ENCODE peak calls at places on chromosome 5, in ten cellular contexts. M, C, Y, T, Q, L, I, G, X and K are unnamed samples.

GRCh38 chr5:41772785-41773442 is 97.3 kb downstream of the OXCT1 start:
- DNase-seq in M (no peak), X (no peak), L (no peak), Q (no peak), C (no peak), I (peak), G (no peak), Y (no peak), T (no peak), K (no peak)

GRCh38 chr5:123803359-123803758 is 291.4 kb downstream of the CSNK1G3 start:
- DNase-seq in L (no peak), M (no peak), T (no peak), G (no peak), X (no peak), Y (no peak), Q (no peak), I (no peak), C (no peak), K (no peak)

GRCh38 chr5:56681346-56681745 is 134.0 kb upstream of the MAP3K1 start:
- DNase-seq in Q (no peak), C (no peak), Y (no peak), L (no peak), T (no peak), G (no peak), I (no peak), M (no peak), X (no peak), K (no peak)

GRCh38 chr5:122263352-122264030 is 48.5 kb upstream of the SNCAIP start:
- DNase-seq in L (no peak), T (no peak), X (no peak), M (no peak), I (peak), G (no peak), Q (no peak), C (no peak), Y (no peak), K (no peak)

GRCh38 chr5:28729067-28729466 is 1690.7 kb upstream of the CDH9 start:
- DNase-seq in M (no peak), C (no peak), Y (no peak), L (no peak), I (no peak), X (no peak), T (no peak), G (no peak), Q (no peak), K (no peak)

GRCh38 chr5:134127376-134127861 is 12.9 kb downstream of the TCF7 start:
- DNase-seq in Q (no peak), X (peak), G (no peak), L (no peak), M (peak), I (peak), T (no peak), C (peak), Y (no peak), K (no peak)

GRCh38 chr5:50655067-50655809 is 11.2 kb upstream of the PARP8 start:
- DNase-seq in T (no peak), M (peak), Q (no peak), G (no peak), C (no peak), X (no peak), I (no peak), L (no peak), Y (no peak), K (no peak)

GRCh38 chr5:62152394-62153123 is 153.4 kb upstream of the KIF2A start:
- DNase-seq in G (no peak), I (no peak), X (no peak), T (no peak), C (no peak), Q (no peak), L (no peak), Y (no peak), M (no peak), K (no peak)

GRCh38 chr5:65927497-65928340 is 1.3 kb downstream of the ERBIN start:
- DNase-seq in M (peak), L (peak), T (peak), C (no peak), I (peak), X (no peak), Q (no peak), Y (no peak), G (no peak), K (no peak)

GRCh38 chr5:63125392-63125791 is 546.8 kb downstream of the LRRC70 start:
- DNase-seq in L (no peak), Y (no peak), I (no peak), T (no peak), M (no peak), X (no peak), G (no peak), C (no peak), Q (no peak), K (no peak)

GRCh38 chr5:132258102-132259060 is 885 bp downstream of the PDLIM4 start:
- DNase-seq in C (peak), Y (no peak), T (peak), Q (no peak), G (peak), L (no peak), M (no peak), X (no peak), I (peak), K (no peak)

GRCh38 chr5:38715671-38716070 is 130.1 kb upstream of the OSMR start:
- DNase-seq in Y (peak), I (peak), T (peak), Q (no peak), X (no peak), L (peak), M (no peak), C (no peak), G (no peak), K (no peak)

GRCh38 chr5:97844797-97845196 is 661.8 kb upstream of the RIOK2 start:
- DNase-seq in Y (no peak), G (no peak), X (no peak), M (no peak), I (no peak), T (no peak), C (no peak), Q (peak), L (no peak), K (no peak)

GRCh38 chr5:140926211-140926902 is at the start of gene PCDHAC1:
- DNase-seq in I (peak), C (peak), T (peak), L (no peak), G (peak), X (peak), M (peak), Q (peak), Y (peak), K (no peak)

GRCh38 chr5:148416921-148417320 is 33.2 kb downstream of the FBXO38 start:
- DNase-seq in Y (no peak), X (no peak), C (no peak), L (no peak), T (no peak), Q (no peak), G (no peak), I (peak), M (no peak), K (no peak)

GRCh38 chr5:43643327-43643726 is 40.3 kb downstream of the NNT start:
- DNase-seq in T (no peak), Q (no peak), Y (no peak), M (no peak), X (no peak), I (no peak), G (no peak), L (no peak), C (no peak), K (no peak)

GRCh38 chr5:131466171-131466766 is 168.8 kb downstream of the RAPGEF6 start:
- DNase-seq in G (no peak), I (no peak), X (no peak), Y (no peak), T (no peak), Q (no peak), C (no peak), M (no peak), L (no peak), K (no peak)

GRCh38 chr5:168114444-168115017 is 176.9 kb upstream of the WWC1 start:
- DNase-seq in I (peak), Y (peak), Q (peak), T (peak), G (no peak), C (no peak), L (peak), X (peak), M (no peak), K (peak)

GRCh38 chr5:148267972-148268371 is 622 bp upstream of the SPINK13 start:
- DNase-seq in L (no peak), M (no peak), T (no peak), Y (no peak), I (no peak), X (no peak), C (no peak), G (no peak), Q (no peak), K (no peak)

GRCh38 chr5:78690593-78690972 is 42.0 kb upstream of the LHFPL2 start:
- DNase-seq in L (no peak), Y (no peak), C (no peak), Q (no peak), G (no peak), I (no peak), M (no peak), T (no peak), X (no peak), K (no peak)

GRCh38 chr5:50325237-50325832 is 115.8 kb downstream of the EMB start:
- DNase-seq in L (no peak), G (no peak), Y (peak), M (no peak), X (no peak), T (peak), C (no peak), Q (no peak), I (peak), K (no peak)

GRCh38 chr5:169174923-169175322 is 126.0 kb downstream of the SLIT3 start:
- DNase-seq in C (no peak), Q (no peak), G (no peak), X (no peak), M (no peak), T (no peak), Y (no peak), L (no peak), I (no peak), K (no peak)

GRCh38 chr5:139061274-139061673 is 136.9 kb downstream of the SIL1 start:
- DNase-seq in I (peak), C (no peak), Y (no peak), X (peak), T (no peak), M (peak), L (peak), Q (no peak), G (peak), K (no peak)

GRCh38 chr5:98936948-98937715 is 8.3 kb upstream of the CHD1 start:
- DNase-seq in L (no peak), C (no peak), X (no peak), Y (no peak), M (no peak), I (no peak), G (no peak), Q (no peak), T (no peak), K (no peak)

GRCh38 chr5:144162686-144163085 is 7.8 kb downstream of the YIPF5 start:
- DNase-seq in I (peak), T (no peak), X (no peak), G (no peak), L (no peak), C (no peak), Q (no peak), M (no peak), Y (no peak), K (no peak)

GRCh38 chr5:171308453-171309275 is at the start of gene TLX3:
- DNase-seq in L (no peak), M (no peak), C (no peak), G (no peak), I (peak), T (no peak), Q (peak), X (no peak), Y (peak), K (no peak)

GRCh38 chr5:89232139-89232603 is 349.2 kb upstream of the MEF2C start:
- DNase-seq in G (no peak), M (no peak), C (no peak), Y (no peak), Q (no peak), L (no peak), X (no peak), T (no peak), I (no peak), K (no peak)

GRCh38 chr5:17340816-17341215 is 123.4 kb downstream of the BASP1 start:
- DNase-seq in Q (no peak), X (no peak), C (no peak), G (no peak), I (peak), L (no peak), T (no peak), M (no peak), Y (no peak), K (no peak)

GRCh38 chr5:180179399-180180197 is 29.4 kb downstream of the RASGEF1C start:
- DNase-seq in M (no peak), Q (no peak), T (no peak), C (peak), I (no peak), G (no peak), L (no peak), X (no peak), Y (no peak), K (no peak)

GRCh38 chr5:15938961-15939360 is 240.6 kb downstream of the MARCHF11 start:
- DNase-seq in G (no peak), L (no peak), I (peak), M (no peak), T (no peak), Y (no peak), Q (no peak), C (no peak), X (no peak), K (no peak)

GRCh38 chr5:123264399-123264798 is 158.8 kb downstream of the CEP120 start:
- DNase-seq in L (no peak), C (no peak), G (no peak), M (no peak), X (no peak), I (no peak), Q (no peak), T (no peak), Y (no peak), K (no peak)

GRCh38 chr5:145483211-145483610 is 351.9 kb downstream of the PRELID2 start:
- DNase-seq in I (no peak), M (no peak), C (no peak), Q (no peak), L (no peak), T (no peak), G (no peak), X (no peak), Y (no peak), K (no peak)

GRCh38 chr5:37724395-37725125 is 115.3 kb downstream of the GDNF start:
- DNase-seq in I (no peak), M (no peak), G (no peak), Q (no peak), Y (no peak), X (no peak), T (no peak), L (no peak), C (no peak), K (no peak)

GRCh38 chr5:155282503-155283107 is 269.1 kb downstream of the KIF4B start:
- DNase-seq in G (no peak), Y (no peak), X (no peak), I (no peak), L (no peak), Q (no peak), M (no peak), C (no peak), T (no peak), K (no peak)

GRCh38 chr5:180467028-180467427 is 27.2 kb upstream of the CNOT6 start:
- DNase-seq in L (no peak), I (no peak), Q (no peak), X (peak), Y (no peak), T (no peak), C (peak), G (no peak), M (no peak), K (no peak)

GRCh38 chr5:10896016-10896415 is 135.0 kb upstream of the DAP start:
- DNase-seq in X (no peak), G (no peak), I (no peak), Q (no peak), T (no peak), Y (no peak), C (no peak), M (no peak), L (peak), K (no peak)

GRCh38 chr5:167478156-167478555 is 813.3 kb upstream of the WWC1 start:
- DNase-seq in C (no peak), T (no peak), X (no peak), Y (no peak), I (no peak), L (no peak), M (no peak), Q (no peak), G (no peak), K (no peak)

GRCh38 chr5:141948812-141949211 is 9.2 kb downstream of the PCDH12 start:
- DNase-seq in L (no peak), C (no peak), Y (no peak), G (no peak), M (no peak), I (no peak), T (no peak), Q (no peak), X (no peak), K (no peak)

GRCh38 chr5:141942185-141942857 is 15.7 kb downstream of the PCDH12 start:
- DNase-seq in G (no peak), I (no peak), Y (no peak), M (no peak), X (no peak), Q (no peak), C (no peak), L (peak), T (no peak), K (no peak)

GRCh38 chr5:141947366-141947765 is 10.6 kb downstream of the PCDH12 start:
- DNase-seq in M (no peak), I (no peak), Y (no peak), L (no peak), Q (no peak), G (no peak), T (no peak), X (no peak), C (no peak), K (no peak)

GRCh38 chr5:141944086-141944485 is 13.9 kb downstream of the PCDH12 start:
- DNase-seq in T (no peak), Q (no peak), G (no peak), L (no peak), X (no peak), M (no peak), C (no peak), I (no peak), Y (no peak), K (no peak)

DNA sequence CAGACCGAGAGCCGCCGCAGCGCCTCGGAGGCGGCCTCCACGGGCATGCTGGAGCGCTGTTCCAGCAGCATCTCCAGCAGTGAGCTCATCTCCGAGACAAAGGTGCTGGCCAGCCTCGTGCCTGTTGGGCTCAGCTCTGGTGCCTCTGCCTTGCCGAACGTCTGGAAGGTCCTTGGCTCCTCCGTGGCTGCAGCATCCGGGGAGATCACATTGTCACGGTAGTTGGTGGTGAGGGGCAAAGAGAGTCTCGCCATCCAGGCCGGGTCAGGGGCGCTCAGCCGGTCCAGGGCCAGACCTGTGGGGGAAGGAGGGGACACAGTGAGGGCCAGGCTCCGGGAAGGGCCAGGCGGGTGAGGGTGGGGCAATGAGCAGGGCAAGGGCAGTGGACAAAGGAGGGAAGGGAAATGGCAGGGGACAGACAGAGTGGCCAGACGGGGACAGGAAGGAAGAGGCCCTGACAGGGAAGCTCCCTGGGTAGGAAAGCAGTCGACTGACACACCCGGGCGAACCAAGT is 12.4 kb downstream of the PCDH12 start:
- DNase-seq in C (peak), G (no peak), L (no peak), X (no peak), Y (no peak), M (no peak), Q (no peak), I (no peak), T (no peak), K (no peak)
- TF ChIP-seq POLR2A in C (no peak), G (no peak), L (no peak), X (no peak), Y (no peak), M (no peak), Q (no peak), I (no peak), T (no peak), K (no peak)

DNA sequence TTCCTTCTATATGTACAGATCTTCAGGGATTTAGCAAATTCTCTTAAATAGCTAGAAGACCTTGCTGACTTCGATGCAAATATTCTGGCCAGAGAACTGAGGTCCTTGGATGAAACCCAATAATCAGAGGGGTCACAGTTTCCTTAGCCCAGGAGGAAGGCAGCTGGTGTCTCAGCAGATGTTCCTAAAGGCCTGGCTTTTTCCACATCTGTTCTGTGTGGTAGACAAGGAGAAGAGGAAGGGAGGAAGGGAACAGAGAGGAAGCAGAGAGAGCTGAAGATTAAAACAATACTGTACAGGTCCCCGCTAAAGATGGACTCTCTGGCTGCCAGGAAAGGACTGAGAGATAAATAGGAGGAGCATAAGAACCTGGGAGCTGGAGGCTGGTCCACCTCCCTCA is 33.1 kb downstream of the BOD1 start:
- DNase-seq in Q (no peak), C (no peak), T (no peak), Y (no peak), M (no peak), I (no peak), L (no peak), X (no peak), G (no peak), K (no peak)
- TF ChIP-seq POLR2AphosphoS5 in Q (no peak), C (no peak), T (no peak), Y (no peak), M (no peak), I (no peak), L (no peak), X (no peak), G (no peak), K (no peak)

DNA sequence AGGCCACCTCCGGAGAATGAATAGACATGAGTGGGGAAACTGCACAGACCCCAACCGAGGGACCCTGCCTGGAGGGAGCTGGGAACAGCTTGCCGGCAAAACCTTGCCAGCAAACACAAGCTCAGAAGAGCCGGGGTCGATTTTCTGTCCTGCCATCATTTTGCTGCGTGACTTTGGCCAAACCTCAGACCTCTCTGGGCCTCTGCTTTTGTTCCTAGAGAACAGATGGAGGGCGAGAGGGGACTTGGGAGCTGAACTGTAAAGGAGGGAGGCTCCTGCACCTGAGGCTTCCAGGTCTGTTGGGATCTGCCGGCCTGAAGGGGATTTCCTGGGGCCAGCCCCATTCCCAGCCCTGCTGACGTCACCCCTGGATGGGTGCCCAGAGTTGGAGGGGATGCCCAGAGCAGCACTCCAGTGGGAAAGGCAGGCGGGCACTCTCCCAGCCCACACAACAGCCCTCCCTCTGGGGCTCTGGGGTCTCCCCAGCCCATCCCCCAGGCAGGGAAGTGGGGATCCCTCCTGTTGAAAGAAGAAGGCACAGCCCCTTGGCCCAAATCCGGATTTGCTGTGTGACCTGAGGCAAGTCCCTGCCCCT is 40.4 kb upstream of the SYNPO start:
- DNase-seq in I (peak), X (peak), T (no peak), C (peak), M (peak), G (no peak), Q (no peak), L (no peak), Y (no peak), K (no peak)
- TF ChIP-seq POLR2A in I (no peak), X (no peak), T (no peak), C (no peak), M (peak), G (no peak), Q (no peak), L (no peak), Y (no peak), K (no peak)

DNA sequence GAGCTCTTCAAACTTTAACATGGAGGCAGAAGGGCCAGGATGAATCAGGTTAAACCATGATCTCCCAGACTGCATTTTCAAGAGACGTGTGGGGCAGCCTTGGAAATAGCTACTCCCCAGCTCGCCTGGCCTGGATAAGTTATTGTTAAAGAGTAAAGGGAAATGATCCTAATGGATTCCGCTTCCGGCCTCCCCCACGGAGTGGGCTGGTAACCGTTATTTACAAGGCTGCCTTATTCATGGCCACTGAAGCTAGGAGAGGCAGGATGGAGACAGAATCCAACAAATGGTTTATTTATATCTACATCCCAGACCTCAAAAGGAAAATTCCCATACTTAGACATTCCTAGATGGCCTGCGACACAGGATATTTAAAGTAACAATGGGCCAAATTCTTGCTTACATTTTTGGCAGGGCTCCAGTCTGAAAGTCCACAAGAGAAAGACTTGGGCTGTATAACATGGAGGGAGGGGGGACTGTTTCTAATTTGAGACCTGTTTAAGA is 27.9 kb downstream of the SPRY4 start:
- DNase-seq in X (no peak), M (no peak), I (peak), Q (no peak), G (no peak), T (no peak), C (no peak), L (peak), Y (no peak), K (no peak)
- TF ChIP-seq POLR2AphosphoS5 in X (no peak), M (no peak), I (peak), Q (no peak), G (no peak), T (no peak), C (peak), L (no peak), Y (no peak), K (no peak)

GRCh38 chr5:119274024-119274766 is 81.6 kb upstream of the TNFAIP8 start:
- DNase-seq in G (peak), Y (peak), C (no peak), Q (no peak), M (no peak), I (no peak), T (no peak), X (no peak), L (peak), K (no peak)
- TF ChIP-seq POLR2A in G (no peak), Y (no peak), C (no peak), Q (no peak), M (no peak), I (no peak), T (no peak), X (no peak), L (no peak), K (no peak)